ENCODE peak calls at places on chromosomes 6 and 20, in five cellular contexts. N is tibial nerve; R is thoracic aorta; F is stimulated activated CD4-positive, alpha-beta T cell treated with anti-CD3 and anti-CD28 coated beads, Interleukin-4, amount 100 ng/mL, for 48 hours; G is H1. P is an unnamed sample.

GRCh38 chr6:140174509-140174908 is 800.1 kb upstream of the CITED2 start:
- DNase-seq in R (no peak), G (no peak), N (no peak), F (no peak), P (no peak)

GRCh38 chr20:39289831-39290230 is 327.7 kb downstream of the DHX35 start:
- DNase-seq in G (no peak), N (no peak), F (no peak), R (no peak), P (no peak)

GRCh38 chr20:44962483-44962882 is 2.3 kb upstream of the TOMM34 start:
- DNase-seq in G (no peak), N (no peak), R (no peak), F (no peak), P (no peak)

GRCh38 chr6:75747371-75747984 is 1.6 kb upstream of the MYO6 start:
- DNase-seq in N (no peak), F (no peak), G (no peak), R (no peak), P (no peak)

GRCh38 chr6:82494367-82494766 is 130.8 kb downstream of the TPBG start:
- DNase-seq in F (no peak), N (no peak), G (no peak), R (no peak), P (no peak)

GRCh38 chr6:121520337-121521163 is 85.1 kb downstream of the GJA1 start:
- DNase-seq in G (no peak), R (no peak), N (no peak), F (no peak), P (no peak)

GRCh38 chr6:163923658-163924411 is 509.3 kb downstream of the QKI start:
- DNase-seq in R (no peak), F (no peak), G (no peak), N (no peak), P (no peak)

GRCh38 chr6:132412656-132413500 is 11.6 kb upstream of the MOXD1 start:
- DNase-seq in R (no peak), N (no peak), F (no peak), G (no peak), P (no peak)

GRCh38 chr6:7243188-7243942 is 69.6 kb downstream of the SSR1 start:
- DNase-seq in G (peak; percentile 57), N (no peak), R (no peak), F (no peak), P (no peak)

GRCh38 chr6:13695217-13695616 is 16.4 kb downstream of the RANBP9 start:
- DNase-seq in F (no peak), R (no peak), N (no peak), G (no peak), P (no peak)

GRCh38 chr6:80638222-80639055 is 532.0 kb downstream of the BCKDHB start:
- DNase-seq in N (no peak), R (no peak), G (no peak), F (no peak), P (peak; percentile 76)

GRCh38 chr6:108252055-108252454 is 8.8 kb downstream of the SNX3 start:
- DNase-seq in G (no peak), F (no peak), R (no peak), N (no peak), P (no peak)

GRCh38 chr6:160138839-160139419 is 17.3 kb downstream of the SLC22A1 start:
- DNase-seq in R (no peak), F (no peak), N (no peak), G (peak; percentile 38), P (peak; percentile 33)

GRCh38 chr6:139433647-139434419 is 59.4 kb upstream of the CITED2 start:
- DNase-seq in F (no peak), R (no peak), N (no peak), G (no peak), P (no peak)

GRCh38 chr6:31659649-31660223 is 842 bp downstream of the C6orf47 start:
- DNase-seq in G (no peak), N (no peak), F (no peak), R (no peak), P (no peak)

GRCh38 chr6:109349419-109349987 is 32.8 kb downstream of the CD164 start:
- DNase-seq in N (no peak), R (no peak), G (peak; percentile 28), F (no peak), P (no peak)

GRCh38 chr20:23246682-23247664 is 103.6 kb upstream of the NXT1 start:
- DNase-seq in R (no peak), F (no peak), G (no peak), N (peak; percentile 56), P (no peak)

GRCh38 chr6:132369526-132369925 is 31.7 kb downstream of the MOXD1 start:
- DNase-seq in R (no peak), F (no peak), N (no peak), G (no peak), P (no peak)

GRCh38 chr20:17870063-17870740 is 98.4 kb downstream of the SNX5 start:
- DNase-seq in F (no peak), G (no peak), N (no peak), R (no peak), P (no peak)

GRCh38 chr6:41204156-41204555 is 3.2 kb upstream of the TREML2 start:
- DNase-seq in F (no peak), N (no peak), R (no peak), G (no peak), P (no peak)

GRCh38 chr20:17525650-17526049 is 5.5 kb downstream of the BFSP1 start:
- DNase-seq in F (no peak), G (no peak), N (no peak), R (no peak), P (no peak)

GRCh38 chr6:37134622-37135191 is 35.2 kb upstream of the PIM1 start:
- DNase-seq in N (no peak), G (no peak), F (no peak), R (peak; percentile 43), P (peak; percentile 93)

GRCh38 chr6:69086689-69087088 is 451.6 kb downstream of the ADGRB3 start:
- DNase-seq in R (no peak), F (no peak), N (no peak), G (no peak), P (no peak)

GRCh38 chr6:151014404-151015150 is 149.1 kb downstream of the MTHFD1L start:
- DNase-seq in F (peak; percentile 41), G (peak; percentile 80), R (no peak), N (peak; percentile 56), P (peak; percentile 76)

P was measured in ascending aorta.